ENCODE peak calls at places on chromosome 22, in ten cellular contexts. W is astrocyte of the spinal cord; O is fibroblast of the conjunctiva; V is NCI-H345; F is adipocyte; Q is stimulated activated CD4-positive, alpha-beta T cell treated with anti-CD3 and anti-CD28 coated beads, TNF-alpha, amount 100 ng/mL, for 4 hours; H is stimulated activated CD8-positive, alpha-beta memory T cell treated with anti-CD3 and anti-CD28 coated beads, Interleukin-12 subunit alpha, Interleukin-12 subunit beta, amount 100 ng/mL, for 1 hour; E is GF-D8; I is RWPE1; Z is HepG2. T is an unnamed sample.

GRCh38 chr22:39148727-39149535 is 3.5 kb downstream of the CBX7 start:
- DNase-seq in W (no peak), O (no peak), V (no peak), F (peak), Q (peak), H (peak), E (no peak), I (no peak), Z (no peak), T (peak)

GRCh38 chr22:23796461-23796860 is 9.7 kb downstream of the SMARCB1 start:
- DNase-seq in W (no peak), O (no peak), V (no peak), F (no peak), Q (no peak), H (no peak), E (no peak), I (no peak), Z (no peak), T (no peak)

GRCh38 chr22:45319319-45319675 is 9.6 kb downstream of the FAM118A start:
- DNase-seq in W (peak), O (peak), V (no peak), F (peak), Q (no peak), H (no peak), E (no peak), I (no peak), Z (no peak), T (no peak)

GRCh38 chr22:45682069-45682468 is 10.4 kb downstream of the ATXN10 start:
- DNase-seq in W (no peak), O (no peak), V (no peak), F (no peak), Q (no peak), H (no peak), E (no peak), I (no peak), Z (no peak), T (no peak)

GRCh38 chr22:42932857-42933782 is 76.0 kb upstream of the ARFGAP3 start:
- DNase-seq in W (no peak), O (no peak), V (no peak), F (no peak), Q (no peak), H (no peak), E (peak), I (no peak), Z (no peak), T (no peak)

GRCh38 chr22:43186272-43187170 is at the start of gene TTLL12:
- DNase-seq in W (peak), O (no peak), V (peak), F (peak), Q (peak), H (peak), E (no peak), I (peak), Z (no peak), T (peak)

GRCh38 chr22:43451651-43452050 is 39.8 kb downstream of the MPPED1 start:
- DNase-seq in W (no peak), O (no peak), V (no peak), F (no peak), Q (no peak), H (no peak), E (no peak), I (no peak), Z (no peak), T (no peak)

GRCh38 chr22:37744589-37744988 is 47.7 kb downstream of the TRIOBP start:
- DNase-seq in W (no peak), O (no peak), V (no peak), F (no peak), Q (no peak), H (no peak), E (no peak), I (no peak), Z (no peak), T (no peak)

GRCh38 chr22:29470159-29470855 is 9.7 kb upstream of the NEFH start:
- DNase-seq in W (peak), O (peak), V (peak), F (no peak), Q (peak), H (peak), E (no peak), I (peak), Z (peak), T (peak)

GRCh38 chr22:38308791-38309498 is 8.3 kb downstream of the CSNK1E start:
- DNase-seq in W (no peak), O (no peak), V (no peak), F (no peak), Q (no peak), H (no peak), E (no peak), I (no peak), Z (no peak), T (no peak)

GRCh38 chr22:37999640-38000272 is 15.4 kb upstream of the SOX10 start:
- DNase-seq in W (peak), O (no peak), V (peak), F (peak), Q (no peak), H (no peak), E (peak), I (peak), Z (no peak), T (peak)

GRCh38 chr22:39292561-39293074 is 26.8 kb downstream of the RPL3 start:
- DNase-seq in W (peak), O (peak), V (peak), F (peak), Q (no peak), H (no peak), E (no peak), I (peak), Z (peak), T (peak)

GRCh38 chr22:23182289-23183106 is 2.2 kb downstream of the BCR start:
- DNase-seq in W (no peak), O (no peak), V (peak), F (peak), Q (peak), H (no peak), E (peak), I (peak), Z (no peak), T (peak)

GRCh38 chr22:36921309-36922096 is 8.1 kb downstream of the CSF2RB start:
- DNase-seq in W (no peak), O (no peak), V (no peak), F (no peak), Q (no peak), H (no peak), E (peak), I (no peak), Z (no peak), T (no peak)

GRCh38 chr22:36936362-36937116 is 23.1 kb downstream of the CSF2RB start:
- DNase-seq in W (no peak), O (no peak), V (no peak), F (no peak), Q (no peak), H (no peak), E (peak), I (no peak), Z (no peak), T (no peak)

GRCh38 chr22:43637267-43637666 is 174.8 kb downstream of the EFCAB6 start:
- DNase-seq in W (no peak), O (no peak), V (no peak), F (no peak), Q (no peak), H (no peak), E (no peak), I (no peak), Z (peak), T (no peak)

GRCh38 chr22:24471570-24471969 is 23.6 kb upstream of the UPB1 start:
- DNase-seq in W (peak), O (peak), V (no peak), F (peak), Q (no peak), H (no peak), E (no peak), I (no peak), Z (no peak), T (no peak)

GRCh38 chr22:35072939-35073338 is 7.0 kb downstream of the ISX start:
- DNase-seq in W (no peak), O (no peak), V (no peak), F (peak), Q (no peak), H (no peak), E (no peak), I (peak), Z (no peak), T (peak)